ENCODE peak calls at places on chromosomes 5 and 9, in five cellular contexts. K, Z, A, D and C are unnamed samples.

GRCh38 chr9:85248514-85249312 is 493.0 kb downstream of the AGTPBP1 start:
- DNase-seq in K (no peak), Z (no peak), A (no peak), D (no peak), C (no peak)

GRCh38 chr5:90193185-90193822 is 216.3 kb downstream of the CETN3 start:
- DNase-seq in K (no peak), Z (no peak), A (no peak), D (no peak), C (no peak)

GRCh38 chr9:92293452-92294296 is at the start of gene IARS1:
- DNase-seq in K (peak; percentile 100), Z (peak; percentile 96), A (peak; percentile 99), D (peak; percentile 96), C (peak; percentile 93)

GRCh38 chr5:55102345-55102744 is at the start of gene GZMA:
- DNase-seq in K (no peak), Z (no peak), A (no peak), D (no peak), C (no peak)

GRCh38 chr5:33939863-33940262 is 3.7 kb downstream of the RXFP3 start:
- DNase-seq in K (no peak), Z (no peak), A (no peak), D (no peak), C (no peak)

GRCh38 chr5:15577132-15577531 is 77.2 kb downstream of the FBXL7 start:
- DNase-seq in K (no peak), Z (no peak), A (peak; percentile 31), D (no peak), C (no peak)

GRCh38 chr9:12884736-12885395 is 110.0 kb downstream of the LURAP1L start:
- DNase-seq in K (no peak), Z (peak; percentile 8), A (peak; percentile 67), D (peak; percentile 62), C (no peak)

GRCh38 chr5:157273131-157273556 is 7.2 kb downstream of the CYFIP2 start:
- DNase-seq in K (no peak), Z (no peak), A (no peak), D (no peak), C (no peak)

GRCh38 chr5:125295405-125295872 is 549.0 kb upstream of the ZNF608 start:
- DNase-seq in K (no peak), Z (no peak), A (no peak), D (peak; percentile 29), C (no peak)

GRCh38 chr9:113844466-113844865 is 31.6 kb upstream of the ZNF618 start:
- DNase-seq in K (no peak), Z (no peak), A (no peak), D (no peak), C (no peak)

GRCh38 chr5:39172593-39172992 is 46.8 kb downstream of the FYB1 start:
- DNase-seq in K (no peak), Z (no peak), A (no peak), D (no peak), C (no peak)

GRCh38 chr5:135951807-135952206 is 3.0 kb downstream of the LECT2 start:
- DNase-seq in K (no peak), Z (no peak), A (no peak), D (no peak), C (no peak)

GRCh38 chr5:43042626-43043399 is 2.7 kb upstream of the ANXA2R start:
- DNase-seq in K (peak; percentile 35), Z (no peak), A (no peak), D (peak; percentile 71), C (peak; percentile 80)

GRCh38 chr9:3696368-3696767 is 170.6 kb upstream of the RFX3 start:
- DNase-seq in K (no peak), Z (peak; percentile 11), A (no peak), D (no peak), C (no peak)